ENCODE peak calls at places on chromosomes 16 and 17, in six cellular contexts. A is neural progenitor cell, O is IMR-90, U is neuronal stem cell, Y is mesendoderm, K is GM23338. H is an unnamed sample.

GRCh38 chr16:30958164-30959083 is 870 bp downstream of the SETD1A start:
- DNase-seq in O (peak), K (peak), A (peak), Y (peak), U (peak), H (peak)

GRCh38 chr16:68762996-68763756 is 26.1 kb downstream of the CDH1 start:
- DNase-seq in K (peak), U (no peak), A (peak), Y (peak), O (no peak), H (no peak)

GRCh38 chr17:82216301-82217119 is 3.9 kb upstream of the CCDC57 start:
- DNase-seq in O (peak), U (no peak), K (no peak), A (no peak), Y (no peak), H (no peak)

GRCh38 chr17:8674344-8675305 is 44.1 kb upstream of the MYH10 start:
- DNase-seq in A (no peak), Y (no peak), O (peak), K (peak), U (no peak), H (no peak)

GRCh38 chr16:85210423-85211169 is 98.3 kb upstream of the CIBAR2 start:
- DNase-seq in O (peak), Y (no peak), A (no peak), U (no peak), K (no peak), H (no peak)

GRCh38 chr17:83115202-83115651 is 35.8 kb downstream of the METRNL start:
- DNase-seq in Y (no peak), O (no peak), U (no peak), K (no peak), A (no peak), H (no peak)

GRCh38 chr16:53043986-53044571 is 8.6 kb downstream of the CHD9NB start:
- DNase-seq in O (no peak), K (peak), U (peak), Y (peak), A (peak), H (no peak)

GRCh38 chr16:66289986-66290385 is 76.5 kb upstream of the CDH5 start:
- DNase-seq in U (no peak), O (no peak), A (no peak), Y (no peak), K (no peak), H (no peak)

GRCh38 chr16:89785523-89786155 is 30.8 kb downstream of the FANCA start:
- DNase-seq in O (no peak), U (no peak), A (no peak), Y (no peak), K (no peak), H (no peak)

GRCh38 chr16:71670537-71670936 is 44.6 kb downstream of the MARVELD3 start:
- DNase-seq in Y (no peak), U (no peak), K (no peak), O (no peak), A (no peak), H (no peak)

GRCh38 chr16:4378202-4378666 is 6.6 kb downstream of the VASN start:
- DNase-seq in Y (no peak), A (no peak), O (no peak), K (no peak), U (no peak), H (no peak)

GRCh38 chr17:57751348-57751970 is 6.4 kb upstream of the CCDC182 start:
- DNase-seq in A (no peak), O (no peak), K (no peak), U (no peak), Y (no peak), H (no peak)

GRCh38 chr17:50219345-50219744 is 17.9 kb upstream of the COL1A1 start:
- DNase-seq in Y (no peak), K (no peak), U (no peak), O (peak), A (no peak), H (no peak)

GRCh38 chr16:1427473-1428461 is 3.1 kb upstream of the PERCC1 start:
- DNase-seq in Y (no peak), A (no peak), O (no peak), K (no peak), U (no peak), H (no peak)

GRCh38 chr17:67266496-67266895 is 21.5 kb upstream of the HELZ start:
- DNase-seq in Y (no peak), U (no peak), A (no peak), O (no peak), K (no peak), H (no peak)

GRCh38 chr17:65389426-65389825 is 172.0 kb downstream of the AXIN2 start:
- DNase-seq in Y (no peak), A (no peak), U (no peak), K (no peak), O (peak), H (no peak)

GRCh38 chr17:17186051-17186450 is 20.1 kb downstream of the PLD6 start:
- DNase-seq in U (no peak), K (no peak), O (peak), A (no peak), Y (peak), H (no peak)

GRCh38 chr17:78965369-78965982 is 14.2 kb downstream of the LGALS3BP start:
- DNase-seq in Y (no peak), K (no peak), O (no peak), A (no peak), U (no peak), H (peak)

GRCh38 chr17:63774141-63774981 is at the start of gene DDX42:
- DNase-seq in O (peak), U (no peak), K (peak), Y (peak), A (peak), H (peak)

GRCh38 chr16:28623172-28623711 is 13.4 kb upstream of the SULT1A1 start:
- DNase-seq in Y (no peak), O (no peak), K (peak), U (no peak), A (no peak), H (peak)

GRCh38 chr17:38498353-38498752 is 70.1 kb downstream of the ARHGAP23 start:
- DNase-seq in U (no peak), A (no peak), O (no peak), Y (no peak), K (peak), H (no peak)

GRCh38 chr16:53865492-53865863 is 161.5 kb downstream of the FTO start:
- DNase-seq in A (no peak), K (peak), Y (peak), O (no peak), U (no peak), H (no peak)

GRCh38 chr16:48384305-48384981 is 770 bp downstream of the SIAH1 start:
- DNase-seq in Y (peak), U (peak), K (peak), A (peak), O (peak), H (peak)

GRCh38 chr16:66197668-66198278 is 168.7 kb upstream of the CDH5 start:
- DNase-seq in A (no peak), K (no peak), O (no peak), Y (no peak), U (no peak), H (no peak)

GRCh38 chr16:56669005-56669839 is at the start of gene MT1H:
- DNase-seq in U (no peak), A (no peak), O (no peak), Y (no peak), K (peak), H (no peak)

GRCh38 chr16:85735225-85735722 is 15.6 kb downstream of the C16orf74 start:
- DNase-seq in O (no peak), K (no peak), Y (no peak), A (no peak), U (no peak), H (peak)

GRCh38 chr16:9119795-9120194 is 28.4 kb downstream of the HAPSTR1 start:
- DNase-seq in O (peak), U (no peak), K (no peak), Y (no peak), A (no peak), H (no peak)

GRCh38 chr16:29007865-29008593 is 23.2 kb downstream of the LAT start:
- DNase-seq in O (peak), A (no peak), K (no peak), U (no peak), Y (no peak), H (no peak)

GRCh38 chr16:75263963-75264445 is 12.6 kb upstream of the BCAR1 start:
- DNase-seq in A (no peak), O (no peak), U (no peak), K (no peak), Y (no peak), H (no peak)

GRCh38 chr16:84595052-84595481 is 22.8 kb downstream of the COTL1 start:
- DNase-seq in Y (no peak), K (no peak), U (no peak), O (no peak), A (no peak), H (peak)

GRCh38 chr17:29566473-29567361 is at the start of gene ABHD15:
- DNase-seq in A (peak), O (peak), K (peak), U (peak), Y (peak), H (peak)

GRCh38 chr17:31313982-31314787 is at the start of gene EVI2B:
- DNase-seq in K (no peak), Y (no peak), A (no peak), O (peak), U (no peak), H (peak)

GRCh38 chr16:3187798-3188674 is at the start of gene OR1F1:
- DNase-seq in O (peak), Y (peak), K (peak), A (peak), U (no peak), H (no peak)

GRCh38 chr16:77231047-77231446 is 31.8 kb downstream of the SYCE1L start:
- DNase-seq in A (no peak), K (no peak), O (no peak), Y (no peak), U (no peak), H (no peak)

GRCh38 chr17:40443196-40443987 is at the start of gene IGFBP4:
- DNase-seq in K (peak), Y (peak), O (peak), A (peak), U (peak), H (peak)

GRCh38 chr16:81524382-81524781 is 79.8 kb downstream of the CMIP start:
- DNase-seq in K (no peak), Y (no peak), A (no peak), O (no peak), U (no peak), H (no peak)

GRCh38 chr17:75809631-75810111 is 25.1 kb downstream of the UNK start:
- DNase-seq in K (no peak), O (no peak), A (no peak), Y (no peak), U (no peak), H (no peak)

GRCh38 chr17:75807861-75808260 is 23.3 kb downstream of the UNK start:
- DNase-seq in K (no peak), Y (no peak), O (no peak), A (no peak), U (no peak), H (no peak)

GRCh38 chr17:75806822-75807500 is 22.4 kb downstream of the UNK start:
- DNase-seq in U (no peak), O (no peak), K (no peak), A (no peak), Y (no peak), H (no peak)

GRCh38 chr17:75808905-75809621 is 24.5 kb downstream of the UNK start:
- DNase-seq in A (no peak), U (no peak), K (no peak), Y (peak), O (peak), H (no peak)

DNA sequence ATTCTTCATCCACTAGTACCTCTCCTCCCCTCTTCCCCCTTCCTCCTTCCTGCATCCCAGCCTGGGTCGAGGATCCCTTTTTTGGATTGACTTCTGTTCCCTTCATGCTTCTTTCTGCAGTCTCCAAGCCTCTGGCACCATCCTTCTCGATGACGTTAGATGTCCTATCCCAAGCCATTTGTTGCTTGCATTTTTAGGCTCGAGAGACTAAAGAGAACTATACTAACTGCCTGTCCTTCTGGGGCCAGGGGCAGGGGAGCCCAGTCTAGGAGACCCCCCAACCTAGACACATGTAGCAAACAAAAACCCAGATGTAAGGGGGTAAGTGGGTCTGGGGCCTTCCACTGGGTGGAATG is 23.9 kb downstream of the UNK start:
- DNase-seq in K (no peak), Y (no peak), O (no peak), A (no peak), U (no peak), H (no peak)
- H3K4me2 ChIP-seq in K (no peak), Y (no peak), O (no peak), A (no peak), U (no peak), H (no peak)

GRCh38 chr17:18228176-18228682 is 2.8 kb downstream of the LLGL1 start:
- DNase-seq in O (no peak), K (no peak), A (no peak), U (no peak), Y (no peak), H (no peak)
- H3K4me2 ChIP-seq in O (no peak), K (no peak), A (peak), U (no peak), Y (no peak), H (no peak)

DNA sequence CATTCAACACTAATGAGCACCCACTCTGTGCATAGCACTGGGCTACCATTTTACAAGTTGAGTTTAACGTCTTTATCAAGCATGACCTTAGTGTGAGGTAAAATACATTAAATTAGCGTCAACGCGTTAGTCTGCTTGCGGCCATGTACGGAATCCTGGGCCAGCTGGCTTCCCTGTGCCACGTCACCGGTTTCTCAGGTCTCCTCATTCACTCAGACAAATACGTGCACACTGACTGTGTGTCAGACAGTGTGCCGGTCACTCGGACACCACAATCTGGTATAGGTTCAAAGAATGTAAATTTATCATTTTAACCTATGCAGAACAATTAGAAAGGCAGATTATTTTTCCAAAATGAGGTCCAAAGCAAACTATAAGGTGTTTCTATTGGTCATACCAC is 21.4 kb upstream of the YWHAE start:
- DNase-seq in K (no peak), Y (no peak), U (no peak), O (no peak), A (no peak), H (no peak)
- H3K4me2 ChIP-seq in K (no peak), Y (no peak), U (no peak), O (no peak), A (no peak), H (no peak)

DNA sequence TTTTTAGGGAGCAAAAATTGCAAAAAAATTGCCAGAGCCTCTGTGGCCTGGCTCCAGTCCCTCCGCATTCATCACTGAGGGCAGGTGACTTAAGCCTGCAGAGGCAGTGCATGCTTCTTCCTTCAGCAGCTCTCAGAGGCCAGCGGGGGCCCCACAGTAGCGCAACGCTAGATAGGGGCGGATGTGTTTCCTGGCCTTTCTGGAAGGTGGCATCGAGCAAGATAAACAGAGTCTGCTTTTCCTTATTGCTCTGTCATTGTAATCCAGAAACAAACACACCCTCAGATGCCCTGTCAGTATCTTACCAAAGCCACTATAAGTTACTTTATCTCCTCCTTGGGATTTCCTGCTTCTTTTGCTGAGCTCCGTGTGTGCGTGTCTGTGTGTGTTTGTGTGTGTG is 75.5 kb upstream of the IRX6 start:
- DNase-seq in K (no peak), A (no peak), U (no peak), Y (peak), O (no peak), H (no peak)
- H3K4me2 ChIP-seq in K (no peak), A (no peak), U (no peak), Y (no peak), O (no peak), H (no peak)

H was measured in OCI-LY7.